ENCODE peak calls at places on chromosomes 13 and 19, in ten cellular contexts. I is H7, S is fibroblast of the conjunctiva, T is GF-D8, C is thyroid gland, F is skeletal muscle cell, W is Kasumi-1, G is ELR, Y is endothelial cell, D is IMR-90. A is an unnamed sample.

GRCh38 chr13:42484396-42484795 is 89.6 kb upstream of the TNFSF11 start:
- DNase-seq in S (no peak), T (no peak), C (no peak), I (no peak), F (peak), Y (no peak), D (no peak), W (no peak), G (no peak), A (peak)

GRCh38 chr13:104043184-104043583 is 977.0 kb upstream of the SLC10A2 start:
- DNase-seq in I (no peak), S (no peak), Y (no peak), T (no peak), D (peak), C (no peak), W (no peak), G (peak), F (no peak), A (peak)

GRCh38 chr13:100290165-100290801 is 201.4 kb downstream of the PCCA start:
- DNase-seq in I (no peak), G (no peak), T (no peak), D (peak), Y (no peak), C (no peak), F (no peak), W (no peak), S (no peak), A (peak)

GRCh38 chr19:54158812-54159351 is 639 bp downstream of the LENG1 start:
- DNase-seq in I (peak), G (peak), C (no peak), W (no peak), Y (no peak), T (no peak), F (no peak), S (no peak), D (peak), A (peak)

GRCh38 chr19:49425922-49426592 is 869 bp downstream of the GFY start:
- DNase-seq in I (peak), W (no peak), Y (no peak), D (no peak), T (no peak), G (peak), S (no peak), C (no peak), F (no peak), A (no peak)

GRCh38 chr13:105497597-105497996 is 1037.9 kb downstream of the EFNB2 start:
- DNase-seq in D (no peak), T (no peak), I (no peak), W (no peak), G (no peak), F (no peak), Y (no peak), C (peak), S (no peak), A (no peak)

GRCh38 chr19:29724102-29724641 is 9.1 kb upstream of the C19orf12 start:
- DNase-seq in F (no peak), S (no peak), G (no peak), T (peak), W (peak), I (peak), C (no peak), D (peak), Y (peak), A (peak)

GRCh38 chr13:86038490-86038889 is 239.3 kb upstream of the SLITRK6 start:
- DNase-seq in T (no peak), S (no peak), F (no peak), Y (no peak), W (no peak), I (no peak), C (no peak), D (no peak), G (no peak), A (no peak)

GRCh38 chr19:48881741-48882657 is 9.8 kb downstream of the PPP1R15A start:
- DNase-seq in Y (no peak), T (no peak), D (no peak), G (peak), I (peak), F (no peak), S (no peak), C (no peak), W (peak), A (peak)

GRCh38 chr13:59677966-59678814 is 485.5 kb downstream of the DIAPH3 start:
- DNase-seq in D (peak), F (peak), S (peak), T (peak), C (no peak), G (peak), I (peak), W (peak), Y (peak), A (peak)

GRCh38 chr19:17109962-17110598 is 34.5 kb downstream of the MYO9B start:
- DNase-seq in I (no peak), D (no peak), W (peak), G (no peak), Y (no peak), T (peak), F (no peak), S (no peak), C (peak), A (no peak)

GRCh38 chr19:39817888-39818561 is 15.9 kb downstream of the DYRK1B start:
- DNase-seq in D (no peak), G (no peak), I (no peak), Y (no peak), W (no peak), F (no peak), S (no peak), C (no peak), T (no peak), A (no peak)

GRCh38 chr13:41467546-41467945 is 10.2 kb downstream of the RGCC start:
- DNase-seq in W (no peak), Y (no peak), S (no peak), I (peak), G (no peak), D (no peak), F (no peak), T (no peak), C (no peak), A (no peak)

GRCh38 chr19:31232871-31233270 is 116.4 kb downstream of the TSHZ3 start:
- DNase-seq in Y (no peak), S (peak), W (no peak), G (peak), T (no peak), I (no peak), D (peak), F (peak), C (no peak), A (peak)

GRCh38 chr19:12946092-12946845 is 607 bp downstream of the RAD23A start:
- DNase-seq in F (peak), C (peak), I (peak), D (peak), Y (peak), G (peak), T (no peak), S (peak), W (peak), A (peak)

GRCh38 chr19:1471514-1472107 is 7.4 kb downstream of the C19orf25 start:
- DNase-seq in C (no peak), I (no peak), T (no peak), G (peak), F (no peak), W (no peak), S (no peak), D (no peak), Y (no peak), A (no peak)

GRCh38 chr13:108212901-108213300 is 2.4 kb downstream of the LIG4 start:
- DNase-seq in G (no peak), W (no peak), T (no peak), Y (no peak), D (no peak), I (no peak), S (no peak), C (no peak), F (no peak), A (no peak)

GRCh38 chr19:58095328-58095727 is 2.7 kb downstream of the ZSCAN18 start:
- DNase-seq in S (no peak), D (no peak), C (no peak), Y (no peak), F (no peak), I (no peak), G (no peak), W (no peak), T (no peak), A (no peak)

GRCh38 chr13:88908896-88909535 is 1237.8 kb downstream of the SLITRK5 start:
- DNase-seq in T (no peak), W (no peak), G (no peak), Y (no peak), I (no peak), D (no peak), F (no peak), S (no peak), C (peak), A (no peak)

GRCh38 chr13:50611117-50611781 is 232.2 kb downstream of the DLEU7 start:
- DNase-seq in T (peak), F (no peak), G (no peak), C (no peak), Y (no peak), I (no peak), S (no peak), D (no peak), W (no peak), A (no peak)

GRCh38 chr19:49421039-49421877 is 2.0 kb downstream of the PTH2 start:
- DNase-seq in T (no peak), C (peak), D (peak), F (no peak), S (no peak), W (no peak), Y (peak), I (peak), G (peak), A (peak)

GRCh38 chr13:91017669-91018053 is 329.8 kb upstream of the MIR17HG start:
- DNase-seq in F (no peak), D (no peak), Y (no peak), G (peak), S (no peak), C (peak), T (no peak), W (no peak), I (no peak), A (no peak)

GRCh38 chr19:38499532-38499931 is 66.0 kb downstream of the RYR1 start:
- DNase-seq in F (no peak), G (no peak), C (no peak), Y (no peak), W (no peak), D (no peak), T (no peak), S (no peak), I (no peak), A (no peak)

GRCh38 chr13:87656311-87656710 is 14.9 kb upstream of the SLITRK5 start:
- DNase-seq in D (no peak), F (peak), I (no peak), S (no peak), Y (no peak), C (no peak), T (no peak), G (no peak), W (no peak), A (no peak)

GRCh38 chr19:4552546-4552819 is 7.0 kb downstream of the SEMA6B start:
- DNase-seq in S (no peak), D (no peak), G (no peak), W (no peak), T (no peak), C (no peak), F (no peak), I (no peak), Y (no peak), A (no peak)

GRCh38 chr13:67318398-67318797 is 88.3 kb upstream of the PCDH9 start:
- DNase-seq in F (no peak), W (no peak), T (no peak), D (peak), I (no peak), S (no peak), G (no peak), C (no peak), Y (no peak), A (peak)

GRCh38 chr13:103325675-103326074 is 259.5 kb upstream of the SLC10A2 start:
- DNase-seq in C (no peak), T (no peak), F (no peak), W (no peak), D (no peak), G (no peak), I (peak), S (no peak), Y (no peak), A (no peak)

GRCh38 chr19:51727349-51727880 is 3.6 kb upstream of the HAS1 start:
- DNase-seq in W (no peak), S (peak), I (no peak), T (no peak), Y (no peak), G (peak), F (peak), C (no peak), D (no peak), A (peak)

GRCh38 chr13:31138515-31138914 is 23.2 kb downstream of the HSPH1 start:
- DNase-seq in G (no peak), W (no peak), D (no peak), I (no peak), C (no peak), F (no peak), Y (no peak), T (no peak), S (no peak), A (peak)

GRCh38 chr13:30119476-30119875 is 187.9 kb downstream of the KATNAL1 start:
- DNase-seq in F (no peak), I (no peak), D (peak), W (peak), G (peak), C (no peak), T (no peak), Y (no peak), S (no peak), A (peak)

GRCh38 chr13:113934576-113934975 is 39.3 kb downstream of the C13orf46 start:
- DNase-seq in F (no peak), D (no peak), S (no peak), C (no peak), I (peak), T (no peak), Y (no peak), W (no peak), G (no peak), A (no peak)

GRCh38 chr19:31699421-31699820 is 350.2 kb upstream of the TSHZ3 start:
- DNase-seq in I (no peak), W (no peak), Y (no peak), S (no peak), T (no peak), D (no peak), F (no peak), G (no peak), C (no peak), A (no peak)

GRCh38 chr19:22620912-22621311 is 13.2 kb upstream of the ZNF492 start:
- DNase-seq in C (no peak), S (no peak), W (no peak), G (no peak), D (no peak), I (peak), F (no peak), Y (no peak), T (no peak), A (no peak)

GRCh38 chr13:72221276-72221962 is 354.4 kb upstream of the DACH1 start:
- DNase-seq in C (peak), S (no peak), D (no peak), Y (peak), G (peak), W (no peak), T (no peak), I (peak), F (no peak), A (peak)